ENCODE peak calls at places on chromosomes 4 and X, in seven cellular contexts. A is naive thymus-derived CD8-positive, alpha-beta T cell; Z is lower lobe of right lung; H is natural killer cell; R is EH; L is GM04504; C is activated CD8-positive, alpha-beta T cell treated with anti-CD3 and anti-CD28 coated beads, Interleukin-2, amount 10 ng/mL, durations not matched to agents 7 days and 5 days. S is an unnamed sample.

GRCh38 chr4:8088966-8089491 is 69.6 kb downstream of the ABLIM2 start:
- DNase-seq in A (no peak), Z (no peak), H (no peak), R (no peak), L (no peak), C (no peak), S (no peak)

GRCh38 chrX:9765737-9766098 is at the start of gene GPR143:
- DNase-seq in A (no peak), Z (no peak), H (no peak), R (no peak), L (no peak), C (no peak), S (no peak)

GRCh38 chr4:81786063-81786763 is 314.5 kb upstream of the RASGEF1B start:
- DNase-seq in A (no peak), Z (no peak), H (no peak), R (no peak), L (no peak), C (no peak), S (no peak)

GRCh38 chrX:27186671-27187070 is 276.5 kb downstream of the PPP4R3C start:
- DNase-seq in A (peak; percentile 15), Z (no peak), H (no peak), R (no peak), L (peak; percentile 7), C (peak; percentile 35), S (no peak)

GRCh38 chr4:28209371-28209924 is 1348.8 kb downstream of the STIM2 start:
- DNase-seq in A (no peak), Z (no peak), H (no peak), R (no peak), L (no peak), C (no peak), S (no peak)

GRCh38 chr4:40594261-40595178 is 35.1 kb downstream of the RBM47 start:
- DNase-seq in A (no peak), Z (no peak), H (no peak), R (peak; percentile 82), L (peak; percentile 56), C (no peak), S (peak; percentile 66)

GRCh38 chr4:152283806-152284470 is 252.0 kb downstream of the FBXW7 start:
- DNase-seq in A (no peak), Z (no peak), H (no peak), R (peak; percentile 62), L (no peak), C (no peak), S (no peak)

GRCh38 chr4:16140520-16141249 is 56.9 kb upstream of the PROM1 start:
- DNase-seq in A (no peak), Z (no peak), H (no peak), R (peak; percentile 76), L (peak; percentile 70), C (no peak), S (peak; percentile 88)

GRCh38 chr4:32455231-32455630 is 1735.1 kb downstream of the PCDH7 start:
- DNase-seq in A (no peak), Z (no peak), H (no peak), R (no peak), L (no peak), C (no peak), S (peak; percentile 50)

GRCh38 chrX:101595739-101596419 is 21.9 kb downstream of the ARMCX6 start:
- DNase-seq in A (peak; percentile 23), Z (no peak), H (no peak), R (peak; percentile 75), L (peak; percentile 40), C (peak; percentile 45), S (peak; percentile 41)

GRCh38 chrX:72470593-72471310 is 101.9 kb downstream of the HDAC8 start:
- DNase-seq in A (no peak), Z (no peak), H (no peak), R (no peak), L (no peak), C (no peak), S (no peak)

GRCh38 chr4:141788169-141788915 is 152.0 kb downstream of the IL15 start:
- DNase-seq in A (no peak), Z (no peak), H (no peak), R (peak; percentile 62), L (no peak), C (no peak), S (peak; percentile 61)

GRCh38 chr4:79662651-79663050 is 254.6 kb upstream of the GK2 start:
- DNase-seq in A (no peak), Z (no peak), H (no peak), R (no peak), L (no peak), C (no peak), S (no peak)

GRCh38 chr4:186698525-186698924 is 25.1 kb downstream of the FAT1 start:
- DNase-seq in A (no peak), Z (no peak), H (no peak), R (no peak), L (no peak), C (no peak), S (no peak)

GRCh38 chr4:15373363-15373762 is 54.5 kb upstream of the C1QTNF7 start:
- DNase-seq in A (no peak), Z (no peak), H (no peak), R (no peak), L (no peak), C (no peak), S (no peak)

GRCh38 chr4:77669911-77670590 is 64.4 kb downstream of the CXCL13 start:
- DNase-seq in A (no peak), Z (no peak), H (no peak), R (peak; percentile 2), L (no peak), C (no peak), S (no peak)

GRCh38 chrX:40931921-40932320 is 153.3 kb upstream of the USP9X start:
- DNase-seq in A (no peak), Z (no peak), H (no peak), R (peak; percentile 40), L (no peak), C (no peak), S (no peak)

GRCh38 chr4:155972098-155972497 is 18.4 kb upstream of the CTSO start:
- DNase-seq in A (no peak), Z (no peak), H (no peak), R (peak; percentile 45), L (no peak), C (no peak), S (no peak)

GRCh38 chrX:84469226-84469625 is 33.0 kb downstream of the HDX start:
- DNase-seq in A (no peak), Z (no peak), H (no peak), R (peak; percentile 11), L (no peak), C (no peak), S (peak; percentile 30)

GRCh38 chr4:8904666-8905065 is 33.0 kb upstream of the HMX1 start:
- DNase-seq in A (no peak), Z (peak; percentile 14), H (no peak), R (no peak), L (no peak), C (no peak), S (no peak)

GRCh38 chr4:69764311-69764710 is 3.9 kb upstream of the SULT1B1 start:
- DNase-seq in A (no peak), Z (no peak), H (no peak), R (no peak), L (no peak), C (no peak), S (no peak)

GRCh38 chr4:125191252-125191651 is 123.5 kb upstream of the FAT4 start:
- DNase-seq in A (no peak), Z (no peak), H (no peak), R (peak; percentile 77), L (peak; percentile 72), C (no peak), S (no peak)

GRCh38 chr4:177853198-177853597 is 411.0 kb upstream of the AGA start:
- DNase-seq in A (no peak), Z (no peak), H (no peak), R (no peak), L (no peak), C (no peak), S (no peak)

GRCh38 chr4:102759835-102760644 is 728 bp downstream of the MANBA start:
- DNase-seq in A (no peak), Z (no peak), H (peak; percentile 33), R (peak; percentile 54), L (no peak), C (peak; percentile 33), S (peak; percentile 8)

GRCh38 chrX:154444001-154444754 is at the start of gene FAM50A:
- DNase-seq in A (peak; percentile 55), Z (peak; percentile 87), H (peak; percentile 74), R (peak; percentile 74), L (no peak), C (peak; percentile 76), S (no peak)

GRCh38 chrX:25020391-25021131 is 4.8 kb upstream of the ARX start:
- DNase-seq in A (peak; percentile 23), Z (no peak), H (peak; percentile 20), R (no peak), L (no peak), C (peak; percentile 30), S (no peak)

GRCh38 chr4:123234966-123235365 is 161.6 kb upstream of the SPRY1 start:
- DNase-seq in A (no peak), Z (no peak), H (no peak), R (peak; percentile 59), L (no peak), C (no peak), S (no peak)

GRCh38 chrX:2824886-2825285 is 3.8 kb upstream of the GYG2 start:
- DNase-seq in A (no peak), Z (no peak), H (no peak), R (no peak), L (no peak), C (no peak), S (no peak)

GRCh38 chrX:108312938-108313337 is 125.3 kb downstream of the COL4A6 start:
- DNase-seq in A (no peak), Z (peak; percentile 29), H (no peak), R (peak; percentile 70), L (peak; percentile 35), C (no peak), S (no peak)

GRCh38 chrX:111568356-111568755 is 56.9 kb downstream of the SERTM2 start:
- DNase-seq in A (no peak), Z (no peak), H (no peak), R (peak; percentile 0), L (no peak), C (no peak), S (no peak)

GRCh38 chr4:38311495-38311894 is 351.3 kb downstream of the PTTG2 start:
- DNase-seq in A (no peak), Z (no peak), H (no peak), R (no peak), L (no peak), C (no peak), S (no peak)